ENCODE peak calls at places on chromosomes 4 and X, in ten cellular contexts. U is retina, S is ELF-1, H is RPMI8226, C is stomach, G is upper lobe of right lung, O is OCI-LY7, A is activated T-cell treated with anti-CD3 and anti-CD28 coated beads for 1 hour, W is T-helper 22 cell, Z is NCI-H1930. Y is an unnamed sample.

GRCh38 chrX:15838017-15838416 is 16.6 kb downstream of the AP1S2 start:
- DNase-seq in W (no peak), U (no peak), A (no peak), Z (no peak), O (peak), S (peak), C (no peak), H (peak), G (no peak), Y (no peak)

GRCh38 chr4:89563431-89563830 is 255.8 kb upstream of the GPRIN3 start:
- DNase-seq in A (no peak), W (no peak), G (no peak), H (no peak), O (no peak), C (no peak), S (no peak), Z (no peak), U (no peak), Y (no peak)

GRCh38 chr4:147138171-147138570 is 192.5 kb upstream of the TTC29 start:
- DNase-seq in A (no peak), G (no peak), W (no peak), Z (no peak), O (no peak), S (peak), H (no peak), C (no peak), U (no peak), Y (no peak)

GRCh38 chr4:1478766-1479355 is 72.6 kb upstream of the NKX1-1 start:
- DNase-seq in G (peak), O (no peak), A (no peak), W (no peak), Z (no peak), H (no peak), C (no peak), S (peak), U (no peak), Y (no peak)

GRCh38 chr4:142044271-142044670 is 407.9 kb downstream of the IL15 start:
- DNase-seq in Z (no peak), G (no peak), O (no peak), S (no peak), C (no peak), H (no peak), U (no peak), W (no peak), A (no peak), Y (no peak)

GRCh38 chr4:8236141-8236919 is 33.2 kb upstream of the HTRA3 start:
- DNase-seq in A (no peak), C (no peak), U (no peak), O (peak), H (no peak), S (no peak), G (no peak), W (no peak), Z (no peak), Y (no peak)

GRCh38 chr4:124525524-124525923 is 187.0 kb downstream of the ANKRD50 start:
- DNase-seq in U (no peak), A (no peak), O (no peak), G (no peak), H (no peak), C (no peak), Z (no peak), W (no peak), S (no peak), Y (no peak)

GRCh38 chr4:156420557-156420956 is 466.9 kb upstream of the CTSO start:
- DNase-seq in H (no peak), W (no peak), A (no peak), C (no peak), G (no peak), Z (no peak), O (no peak), S (no peak), U (no peak), Y (no peak)

GRCh38 chr4:13455411-13455810 is 28.7 kb downstream of the RAB28 start:
- DNase-seq in G (no peak), W (no peak), Z (no peak), O (no peak), H (no peak), U (no peak), C (no peak), S (peak), A (no peak), Y (no peak)

GRCh38 chr4:5998333-5998936 is 19.8 kb downstream of the C4orf50 start:
- DNase-seq in Z (peak), A (peak), O (peak), H (peak), C (peak), S (peak), U (peak), W (peak), G (peak), Y (no peak)

GRCh38 chrX:16826207-16826606 is 39.9 kb downstream of the TXLNG start:
- DNase-seq in C (no peak), Z (no peak), O (peak), W (no peak), H (peak), S (peak), U (peak), G (no peak), A (no peak), Y (peak)

GRCh38 chr4:38868055-38868965 is 704 bp downstream of the FAM114A1 start:
- DNase-seq in A (no peak), W (no peak), S (peak), U (peak), C (peak), O (no peak), H (no peak), G (peak), Z (no peak), Y (peak)

GRCh38 chrX:130108647-130109428 is 1.5 kb downstream of the ELF4 start:
- DNase-seq in G (peak), O (peak), C (no peak), S (peak), A (no peak), W (no peak), U (no peak), Z (no peak), H (peak), Y (peak)

GRCh38 chrX:9855536-9856320 is 69.5 kb downstream of the SHROOM2 start:
- DNase-seq in S (no peak), H (no peak), C (no peak), A (no peak), O (no peak), W (no peak), G (no peak), Z (no peak), U (no peak), Y (no peak)

GRCh38 chr4:173014113-173014558 is 154.5 kb upstream of the GALNT7 start:
- DNase-seq in W (no peak), S (peak), G (no peak), C (no peak), U (peak), O (peak), Z (peak), A (no peak), H (no peak), Y (no peak)

GRCh38 chrX:39948564-39948963 is 149.2 kb downstream of the BCOR start:
- DNase-seq in H (no peak), C (no peak), W (no peak), S (no peak), A (no peak), O (no peak), U (peak), Z (no peak), G (peak), Y (no peak)

GRCh38 chrX:48465336-48465933 is 4.6 kb downstream of the SLC38A5 start:
- DNase-seq in A (no peak), U (no peak), O (no peak), G (no peak), W (no peak), C (no peak), S (no peak), H (no peak), Z (no peak), Y (no peak)

GRCh38 chr4:107167051-107167450 is 130.9 kb upstream of the DKK2 start:
- DNase-seq in O (no peak), Z (no peak), A (no peak), S (no peak), W (no peak), H (no peak), C (no peak), U (no peak), G (no peak), Y (no peak)

GRCh38 chr4:158079661-158080060 is 93.2 kb downstream of the GASK1B start:
- DNase-seq in G (no peak), A (no peak), W (no peak), S (no peak), U (peak), O (no peak), C (no peak), Z (no peak), H (no peak), Y (no peak)

GRCh38 chr4:53240573-53240972 is 125.3 kb downstream of the SCFD2 start:
- DNase-seq in A (no peak), G (no peak), W (no peak), C (no peak), Z (no peak), H (no peak), S (no peak), U (no peak), O (no peak), Y (no peak)

GRCh38 chrX:96372313-96373046 is 312.2 kb upstream of the DIAPH2 start:
- DNase-seq in W (no peak), U (peak), G (no peak), S (peak), O (peak), H (peak), A (no peak), Z (peak), C (no peak), Y (no peak)

GRCh38 chrX:119775517-119776238 is 15.8 kb downstream of the RPL39 start:
- DNase-seq in U (no peak), A (no peak), W (no peak), S (no peak), O (peak), Z (no peak), C (no peak), H (no peak), G (no peak), Y (no peak)

GRCh38 chr4:149836546-149836945 is 20.9 kb upstream of the IQCM start:
- DNase-seq in O (no peak), A (no peak), U (no peak), H (no peak), W (no peak), G (no peak), S (no peak), C (no peak), Z (no peak), Y (no peak)

GRCh38 chr4:1777822-1778641 is 15.1 kb upstream of the FGFR3 start:
- DNase-seq in C (no peak), U (peak), H (no peak), G (no peak), W (no peak), A (no peak), O (no peak), Z (no peak), S (peak), Y (no peak)

GRCh38 chr4:52760256-52760655 is 9.0 kb upstream of the ERVMER34-1 start:
- DNase-seq in H (no peak), W (no peak), C (no peak), U (no peak), S (no peak), G (no peak), Z (no peak), O (no peak), A (no peak), Y (no peak)

GRCh38 chr4:104425003-104425402 is 69.7 kb downstream of the CXXC4 start:
- DNase-seq in C (no peak), H (no peak), W (no peak), G (no peak), A (no peak), U (peak), O (no peak), Z (no peak), S (no peak), Y (no peak)

GRCh38 chrX:122850326-122850725 is 333.8 kb upstream of the GRIA3 start:
- DNase-seq in Z (no peak), S (peak), H (no peak), W (no peak), G (no peak), C (no peak), U (no peak), A (no peak), O (no peak), Y (no peak)

GRCh38 chr4:83855044-83855443 is 319.1 kb downstream of the GPAT3 start:
- DNase-seq in H (no peak), G (no peak), Z (no peak), A (no peak), W (no peak), O (no peak), U (no peak), S (no peak), C (no peak), Y (no peak)

Y was measured in GM06990.